ENCODE peak calls at places on chromosomes 1 and 21, in seven cellular contexts. M is psoas muscle; N is astrocyte; U is cardiac muscle cell; P is CD8-positive, alpha-beta memory T cell; G is PC-3; X is lower leg skin. Q is an unnamed sample.

GRCh38 chr1:28428012-28428411 is 58.5 kb downstream of the PHACTR4 start:
- DNase-seq in M (no peak), N (no peak), G (no peak), X (no peak), U (no peak), P (no peak), Q (no peak)

GRCh38 chr1:1938613-1939295 is 19.7 kb upstream of the TMEM52 start:
- DNase-seq in U (no peak), N (no peak), G (no peak), M (no peak), X (no peak), P (no peak), Q (no peak)

GRCh38 chr1:23436520-23437354 is 12.2 kb upstream of the TCEA3 start:
- DNase-seq in N (no peak), X (no peak), P (peak), M (no peak), G (no peak), U (no peak), Q (no peak)

GRCh38 chr1:16628361-16629111 is 15.2 kb upstream of the NBPF1 start:
- DNase-seq in P (no peak), X (no peak), U (no peak), N (no peak), M (peak), G (no peak), Q (peak)

GRCh38 chr1:2174348-2175054 is 20.1 kb downstream of the FAAP20 start:
- DNase-seq in G (peak), M (peak), P (peak), N (peak), X (no peak), U (peak), Q (no peak)

GRCh38 chr21:30580132-30580531 is 10.1 kb downstream of the KRTAP22-2 start:
- DNase-seq in U (no peak), N (no peak), M (no peak), P (no peak), G (peak), X (no peak), Q (no peak)

GRCh38 chr1:203048555-203049051 is 22.3 kb downstream of the PPFIA4 start:
- DNase-seq in G (no peak), X (no peak), M (no peak), U (no peak), N (no peak), P (no peak), Q (no peak)

GRCh38 chr1:154352581-154353459 is 27.5 kb downstream of the ATP8B2 start:
- DNase-seq in P (peak), N (peak), X (no peak), M (no peak), G (peak), U (peak), Q (no peak)

GRCh38 chr21:19463966-19464365 is 1060.4 kb upstream of the TMPRSS15 start:
- DNase-seq in P (no peak), G (no peak), M (no peak), U (peak), N (no peak), X (no peak), Q (no peak)

GRCh38 chr21:43775795-43776430 is at the start of gene CSTB:
- DNase-seq in G (peak), X (peak), P (peak), M (peak), N (peak), U (peak), Q (peak)

GRCh38 chr1:38117444-38117887 is 70.9 kb upstream of the POU3F1 start:
- DNase-seq in P (no peak), M (no peak), G (no peak), U (no peak), X (peak), N (no peak), Q (no peak)

GRCh38 chr1:236313412-236313811 is 31.7 kb upstream of the ERO1B start:
- DNase-seq in X (no peak), P (no peak), U (no peak), G (no peak), M (no peak), N (no peak), Q (no peak)

GRCh38 chr1:236307437-236307836 is 25.7 kb upstream of the ERO1B start:
- DNase-seq in N (no peak), G (no peak), M (no peak), P (no peak), U (no peak), X (no peak), Q (no peak)

GRCh38 chr1:236308827-236309226 is 27.1 kb upstream of the ERO1B start:
- DNase-seq in P (no peak), G (no peak), U (no peak), M (no peak), X (no peak), N (no peak), Q (no peak)

GRCh38 chr1:236315092-236315491 is 33.3 kb upstream of the ERO1B start:
- DNase-seq in U (no peak), G (no peak), N (no peak), M (no peak), P (no peak), X (no peak), Q (no peak)

DNA sequence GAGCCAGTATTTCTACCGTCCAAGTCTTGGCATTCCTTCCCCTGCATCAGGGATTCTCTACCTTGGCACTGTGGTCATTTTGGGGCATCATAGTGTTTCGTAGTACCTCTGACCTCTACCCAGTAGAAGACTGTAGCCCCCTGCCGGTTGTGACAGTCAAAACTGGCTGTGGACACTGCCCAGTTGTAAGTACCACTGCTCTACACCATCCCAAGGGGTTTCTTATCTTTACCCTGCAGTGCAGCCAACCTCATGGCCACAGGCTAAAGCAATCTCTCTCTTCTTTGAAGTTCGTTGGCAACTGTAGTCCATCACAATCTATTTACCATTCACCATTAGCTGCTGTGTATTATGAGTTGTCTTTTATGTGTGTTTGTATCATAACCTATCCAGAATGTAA is 29.3 kb upstream of the ERO1B start:
- DNase-seq in X (no peak), M (no peak), P (no peak), N (no peak), G (no peak), U (no peak), Q (no peak)
- H3K4me3 ChIP-seq in X (no peak), M (no peak), P (no peak), N (no peak), G (no peak), U (no peak), Q (no peak)

GRCh38 chr1:177566495-177566894 is 395.7 kb downstream of the BRINP2 start:
- DNase-seq in M (no peak), P (no peak), U (no peak), G (no peak), X (no peak), N (no peak), Q (no peak)
- H3K4me3 ChIP-seq in M (no peak), P (no peak), U (no peak), G (no peak), X (no peak), N (no peak), Q (no peak)

GRCh38 chr1:246632584-246633168 is 66.4 kb downstream of the CNST start:
- DNase-seq in M (no peak), G (no peak), X (no peak), U (peak), N (peak), P (no peak), Q (no peak)
- H3K4me3 ChIP-seq in M (no peak), G (no peak), X (no peak), U (no peak), N (peak), P (no peak), Q (no peak)

GRCh38 chr1:224340711-224341384 is 10.9 kb upstream of the NVL start:
- DNase-seq in X (no peak), P (peak), G (peak), N (no peak), M (no peak), U (peak), Q (no peak)
- H3K4me3 ChIP-seq in X (peak), P (peak), G (peak), N (peak), M (peak), U (peak), Q (peak)

GRCh38 chr1:36142121-36142520 is 7.2 kb downstream of the TRAPPC3 start:
- DNase-seq in U (no peak), M (no peak), P (no peak), G (no peak), N (no peak), X (no peak), Q (no peak)
- H3K4me3 ChIP-seq in U (no peak), M (no peak), P (no peak), G (no peak), N (no peak), X (no peak), Q (no peak)

GRCh38 chr1:239383714-239384113 is 2.7 kb upstream of the CHRM3 start:
- DNase-seq in G (no peak), X (no peak), U (no peak), M (no peak), N (no peak), P (no peak), Q (no peak)

GRCh38 chr1:239386453-239387303 is at the start of gene CHRM3:
- DNase-seq in G (peak), X (no peak), N (peak), M (peak), P (no peak), U (peak), Q (no peak)

GRCh38 chr1:239388578-239388977 is 2.2 kb downstream of the CHRM3 start:
- DNase-seq in X (no peak), N (no peak), U (no peak), P (no peak), M (no peak), G (no peak), Q (no peak)

GRCh38 chr1:239389703-239390102 is 3.3 kb downstream of the CHRM3 start:
- DNase-seq in U (no peak), G (peak), N (no peak), P (no peak), M (no peak), X (no peak), Q (no peak)

DNA sequence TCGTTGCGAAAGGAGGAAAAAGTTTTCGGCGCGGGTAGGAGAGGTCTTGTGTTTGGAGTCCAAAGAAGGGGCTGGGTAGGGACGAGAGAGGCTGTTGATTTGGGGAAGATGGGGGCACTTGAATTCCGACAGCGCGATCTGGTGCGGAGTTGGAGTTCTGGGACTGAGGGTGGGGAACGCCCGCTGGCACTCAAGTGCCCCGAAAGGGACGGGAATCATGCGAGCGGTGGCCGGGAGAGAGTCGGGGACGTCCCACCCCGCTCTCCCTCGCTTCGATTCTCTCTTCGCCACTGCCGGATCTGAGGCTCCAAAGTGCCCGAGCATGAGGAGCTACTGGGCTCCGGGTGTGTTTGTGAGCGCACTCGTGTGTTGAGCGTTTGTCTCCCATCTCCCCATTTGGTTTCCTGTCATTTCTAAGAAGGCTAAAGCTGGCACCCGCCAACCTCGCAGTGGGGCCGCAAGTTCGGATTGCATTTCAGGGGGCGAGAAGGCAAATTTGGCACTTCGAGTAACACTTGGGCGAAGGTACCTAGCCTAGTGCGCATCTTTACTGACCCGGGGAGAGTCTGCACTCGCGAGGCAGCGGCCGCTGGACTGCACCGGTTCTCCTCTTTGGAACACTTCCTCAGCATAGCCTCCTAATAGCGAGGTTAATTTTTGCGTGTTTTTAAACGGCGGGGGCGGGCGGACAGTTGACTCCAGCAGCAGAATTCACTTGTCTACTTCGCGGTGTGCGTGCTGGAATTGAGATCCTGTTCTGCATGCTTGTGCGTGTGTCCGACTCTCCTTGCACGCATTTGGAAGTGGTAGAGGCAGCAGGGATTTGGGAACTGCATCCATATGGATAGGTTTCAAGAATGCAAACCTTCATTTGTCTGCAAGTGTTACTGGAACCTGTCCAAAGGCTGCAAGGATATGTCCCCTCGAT is 1.2 kb downstream of the CHRM3 start:
- DNase-seq in G (peak), N (no peak), M (no peak), X (no peak), U (no peak), P (no peak), Q (no peak)
- H3K4me3 ChIP-seq in G (peak), N (peak), M (peak), X (peak), U (peak), P (no peak), Q (peak)

DNA sequence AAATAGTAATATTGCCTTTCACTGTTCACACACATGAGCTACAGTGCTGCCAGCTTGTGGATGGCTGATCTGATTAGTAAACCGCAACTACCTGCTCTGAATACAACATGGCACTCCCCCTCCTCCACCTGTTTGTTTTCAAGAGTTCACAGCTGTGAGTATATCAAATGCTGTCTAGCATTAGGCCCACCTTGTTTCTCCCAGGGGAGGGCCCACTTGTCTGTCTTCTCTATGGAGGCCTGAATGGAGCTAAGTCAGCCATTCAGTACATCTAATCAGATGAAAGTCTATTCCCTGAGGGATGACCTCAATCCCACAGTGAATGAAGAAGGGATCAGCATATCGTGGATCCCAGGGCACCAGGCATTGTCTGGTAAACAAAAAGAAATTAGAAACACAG is 25.4 kb upstream of the SSX2IP start:
- DNase-seq in X (no peak), G (no peak), P (no peak), U (no peak), M (no peak), N (no peak), Q (no peak)
- H3K4me3 ChIP-seq in X (no peak), G (no peak), P (no peak), U (no peak), M (no peak), N (no peak), Q (no peak)

GRCh38 chr1:236767276-236767675 is 27.8 kb upstream of the MTR start:
- DNase-seq in U (no peak), X (no peak), P (no peak), N (no peak), G (no peak), M (no peak), Q (no peak)
- H3K4me3 ChIP-seq in U (no peak), X (no peak), P (no peak), N (no peak), G (no peak), M (no peak), Q (no peak)

GRCh38 chr21:35303085-35303484 is 254.0 kb upstream of the RUNX1 start:
- DNase-seq in U (peak), X (no peak), N (peak), P (no peak), M (no peak), G (peak), Q (no peak)

GRCh38 chr21:35291963-35292627 is 243.0 kb upstream of the RUNX1 start:
- DNase-seq in U (no peak), G (no peak), M (no peak), P (no peak), X (no peak), N (peak), Q (no peak)

GRCh38 chr21:35294231-35294898 is 245.3 kb upstream of the RUNX1 start:
- DNase-seq in M (no peak), U (no peak), X (no peak), G (peak), P (no peak), N (no peak), Q (no peak)

GRCh38 chr21:35298757-35299156 is 249.7 kb upstream of the RUNX1 start:
- DNase-seq in N (no peak), U (no peak), M (no peak), X (no peak), G (peak), P (no peak), Q (no peak)

GRCh38 chr21:35297665-35298064 is 248.6 kb upstream of the RUNX1 start:
- DNase-seq in P (no peak), M (no peak), X (no peak), U (no peak), G (no peak), N (no peak), Q (no peak)
- H3K4me3 ChIP-seq in P (no peak), M (no peak), X (no peak), U (no peak), G (no peak), N (no peak), Q (no peak)

GRCh38 chr1:204359131-204359473 is 627 bp downstream of the PLEKHA6 start:
- DNase-seq in G (no peak), X (no peak), U (no peak), M (no peak), N (no peak), P (no peak), Q (no peak)
- H3K4me3 ChIP-seq in G (no peak), X (no peak), U (peak), M (no peak), N (no peak), P (no peak), Q (no peak)

Q was measured in suprapubic skin.